ENCODE peak calls at places on chromosomes 11 and 22, in four cellular contexts. One of them, this sample, is unnamed. For H3K4me1, the result is how much of the 10 kb centered on the place peaks cover.

GRCh38 chr22:41531422-41531727 is 12.9 kb downstream of the POLR3H start:
- DNase-seq in gastrocnemius medialis: no peak
- DNase-seq in mucosa of descending colon: no peak
- DNase-seq in left ventricle myocardium inferior: no peak
- DNase-seq in this sample: no peak

GRCh38 chr11:132300283-132300682 is 929.9 kb downstream of the NTM start:
- DNase-seq in gastrocnemius medialis: no peak
- DNase-seq in mucosa of descending colon: no peak
- DNase-seq in left ventricle myocardium inferior: no peak
- DNase-seq in this sample: no peak

GRCh38 chr22:16601437-16602223 is 9.0 kb upstream of the CCT8L2 start:
- DNase-seq in gastrocnemius medialis: no peak
- DNase-seq in mucosa of descending colon: no peak
- DNase-seq in left ventricle myocardium inferior: peak
- DNase-seq in this sample: peak

GRCh38 chr11:22456993-22457748 is 119.0 kb downstream of the SLC17A6 start:
- DNase-seq in gastrocnemius medialis: no peak
- DNase-seq in mucosa of descending colon: no peak
- DNase-seq in left ventricle myocardium inferior: no peak
- DNase-seq in this sample: no peak

GRCh38 chr11:29328961-29329441 is 687.8 kb downstream of the KCNA4 start:
- DNase-seq in gastrocnemius medialis: no peak
- DNase-seq in mucosa of descending colon: peak
- DNase-seq in left ventricle myocardium inferior: no peak
- DNase-seq in this sample: no peak

GRCh38 chr11:8035225-8035846 is 45.7 kb upstream of the TUB start:
- DNase-seq in gastrocnemius medialis: no peak
- DNase-seq in mucosa of descending colon: no peak
- DNase-seq in left ventricle myocardium inferior: peak
- DNase-seq in this sample: peak

GRCh38 chr11:120024046-120024445 is 113.9 kb downstream of the TRIM29 start:
- DNase-seq in gastrocnemius medialis: no peak
- DNase-seq in mucosa of descending colon: no peak
- DNase-seq in left ventricle myocardium inferior: no peak
- DNase-seq in this sample: no peak

GRCh38 chr11:35593143-35593542 is 25.1 kb upstream of the FJX1 start:
- DNase-seq in gastrocnemius medialis: no peak
- DNase-seq in mucosa of descending colon: no peak
- DNase-seq in left ventricle myocardium inferior: no peak
- DNase-seq in this sample: no peak

GRCh38 chr11:87529486-87529885 is 491.8 kb downstream of the TMEM135 start:
- DNase-seq in gastrocnemius medialis: no peak
- DNase-seq in mucosa of descending colon: no peak
- DNase-seq in left ventricle myocardium inferior: no peak
- DNase-seq in this sample: no peak

GRCh38 chr11:132632641-132633124 is 899.6 kb downstream of the OPCML start:
- DNase-seq in gastrocnemius medialis: no peak
- DNase-seq in mucosa of descending colon: no peak
- DNase-seq in left ventricle myocardium inferior: no peak
- DNase-seq in this sample: no peak

GRCh38 chr11:9017773-9018172 is 14.0 kb upstream of the NRIP3 start:
- DNase-seq in gastrocnemius medialis: peak
- DNase-seq in mucosa of descending colon: peak
- DNase-seq in left ventricle myocardium inferior: peak
- DNase-seq in this sample: no peak

GRCh38 chr11:47215366-47215925 is 672 bp downstream of the DDB2 start:
- DNase-seq in gastrocnemius medialis: no peak
- DNase-seq in mucosa of descending colon: no peak
- DNase-seq in left ventricle myocardium inferior: no peak
- DNase-seq in this sample: no peak

GRCh38 chr11:86218125-86219081 is 26.1 kb upstream of the EED start:
- DNase-seq in gastrocnemius medialis: peak
- DNase-seq in mucosa of descending colon: peak
- DNase-seq in left ventricle myocardium inferior: peak
- DNase-seq in this sample: peak
- H3K4me3 ChIP-seq in gastrocnemius medialis: peak
- H3K4me3 ChIP-seq in mucosa of descending colon: no peak
- H3K4me3 ChIP-seq in left ventricle myocardium inferior: peak
- H3K4me3 ChIP-seq in this sample: peak

DNA sequence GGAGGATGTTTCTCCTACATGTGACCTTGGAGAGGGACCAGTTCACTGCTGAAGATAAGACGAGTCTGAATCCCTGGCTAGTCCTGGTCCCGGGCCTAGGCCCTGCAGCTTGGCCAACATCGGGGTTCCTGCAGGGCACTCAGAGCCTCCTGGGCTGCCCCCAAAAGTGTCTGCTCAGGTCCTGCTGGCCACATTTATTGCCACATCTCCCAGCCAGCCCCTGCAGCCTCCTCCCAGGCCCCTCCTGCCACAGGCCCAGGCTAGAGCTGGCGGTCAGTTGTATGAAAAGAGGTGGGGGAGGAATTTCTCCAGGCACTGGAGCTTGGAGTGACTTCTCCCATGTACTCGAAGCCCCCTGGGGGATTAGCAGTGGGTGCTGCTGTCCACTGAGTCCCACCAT is 56.5 kb upstream of the PPARA start:
- DNase-seq in gastrocnemius medialis: no peak
- DNase-seq in mucosa of descending colon: no peak
- DNase-seq in left ventricle myocardium inferior: no peak
- DNase-seq in this sample: no peak
- H3K4me1 ChIP-seq in gastrocnemius medialis: half or more
- H3K4me1 ChIP-seq in mucosa of descending colon: under half
- H3K4me1 ChIP-seq in left ventricle myocardium inferior: half or more
- H3K4me1 ChIP-seq in this sample: half or more

DNA sequence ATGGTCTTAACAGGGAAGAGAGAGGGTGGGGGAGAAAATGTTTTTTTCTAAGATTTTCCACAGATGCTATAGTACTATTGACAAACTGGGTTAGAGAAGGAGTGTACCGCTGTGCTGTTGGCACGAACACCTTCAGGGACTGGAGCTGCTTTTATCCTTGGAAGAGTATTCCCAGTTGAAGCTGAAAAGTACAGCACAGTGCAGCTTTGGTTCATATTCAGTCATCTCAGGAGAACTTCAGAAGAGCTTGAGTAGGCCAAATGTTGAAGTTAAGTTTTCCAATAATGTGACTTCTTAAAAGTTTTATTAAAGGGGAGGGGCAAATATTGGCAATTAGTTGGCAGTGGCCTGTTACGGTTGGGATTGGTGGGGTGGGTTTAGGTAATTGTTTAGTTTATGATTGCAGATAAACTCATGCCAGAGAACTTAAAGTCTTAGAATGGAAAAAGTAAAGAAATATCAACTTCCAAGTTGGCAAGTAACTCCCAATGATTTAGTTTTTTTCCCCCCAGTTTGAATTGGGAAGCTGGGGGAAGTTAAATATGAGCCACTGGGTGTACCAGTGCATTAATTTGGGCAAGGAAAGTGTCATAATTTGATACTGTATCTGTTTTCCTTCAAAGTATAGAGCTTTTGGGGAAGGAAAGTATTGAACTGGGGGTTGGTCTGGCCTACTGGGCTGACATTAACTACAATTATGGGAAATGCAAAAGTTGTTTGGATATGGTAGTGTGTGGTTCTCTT is 2.9 kb downstream of the MALAT1 start:
- DNase-seq in gastrocnemius medialis: no peak
- DNase-seq in mucosa of descending colon: no peak
- DNase-seq in left ventricle myocardium inferior: no peak
- DNase-seq in this sample: no peak
- H3K4me3 ChIP-seq in gastrocnemius medialis: peak
- H3K4me3 ChIP-seq in mucosa of descending colon: peak
- H3K4me3 ChIP-seq in left ventricle myocardium inferior: peak
- H3K4me3 ChIP-seq in this sample: peak

GRCh38 chr11:952406-953385 is 27.0 kb downstream of the AP2A2 start:
- DNase-seq in gastrocnemius medialis: no peak
- DNase-seq in mucosa of descending colon: peak
- DNase-seq in left ventricle myocardium inferior: no peak
- DNase-seq in this sample: no peak

GRCh38 chr11:955154-956049 is 29.7 kb downstream of the AP2A2 start:
- DNase-seq in gastrocnemius medialis: no peak
- DNase-seq in mucosa of descending colon: peak
- DNase-seq in left ventricle myocardium inferior: no peak
- DNase-seq in this sample: no peak

GRCh38 chr11:957201-957920 is 31.7 kb downstream of the AP2A2 start:
- DNase-seq in gastrocnemius medialis: no peak
- DNase-seq in mucosa of descending colon: no peak
- DNase-seq in left ventricle myocardium inferior: no peak
- DNase-seq in this sample: no peak

GRCh38 chr11:953513-953912 is 27.8 kb downstream of the AP2A2 start:
- DNase-seq in gastrocnemius medialis: no peak
- DNase-seq in mucosa of descending colon: no peak
- DNase-seq in left ventricle myocardium inferior: no peak
- DNase-seq in this sample: no peak

DNA sequence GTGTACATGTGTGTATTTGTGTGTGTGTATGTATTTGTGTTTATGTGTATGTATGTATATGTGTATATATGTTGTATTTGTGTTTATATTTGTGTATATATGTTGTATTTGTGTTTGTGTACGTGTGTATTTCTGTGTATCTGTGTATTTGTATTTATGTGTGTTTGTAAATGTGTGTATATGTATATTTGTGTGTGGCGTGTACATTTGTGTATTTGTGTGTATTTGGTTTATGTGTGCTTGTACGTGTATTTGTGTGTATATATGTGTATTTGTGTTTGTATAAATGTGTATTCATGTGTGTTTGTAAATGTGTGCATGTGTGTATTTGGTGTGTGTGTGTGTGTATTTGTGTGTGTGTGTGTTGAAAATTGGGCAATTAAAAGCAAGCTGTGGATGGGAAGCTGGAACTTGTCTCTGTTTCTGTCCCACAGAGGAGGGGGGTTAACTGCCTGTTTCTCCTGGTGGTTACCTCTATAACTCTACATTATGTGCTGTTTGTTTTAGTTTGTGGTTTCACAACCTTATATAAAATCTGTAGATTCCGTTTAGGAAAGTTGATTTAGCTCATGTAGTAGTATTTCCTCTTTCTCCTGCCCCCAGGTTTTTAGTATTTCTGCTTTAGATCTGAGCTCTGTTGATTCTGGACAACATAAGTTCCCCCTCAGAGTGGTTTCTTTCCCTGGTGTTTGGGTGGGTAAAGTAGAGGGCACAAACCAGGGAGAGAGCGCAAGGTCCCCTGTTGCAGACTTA is 28.9 kb downstream of the AP2A2 start:
- DNase-seq in gastrocnemius medialis: no peak
- DNase-seq in mucosa of descending colon: no peak
- DNase-seq in left ventricle myocardium inferior: no peak
- DNase-seq in this sample: no peak
- H3K4me1 ChIP-seq in gastrocnemius medialis: under half
- H3K4me1 ChIP-seq in mucosa of descending colon: under half
- H3K4me1 ChIP-seq in left ventricle myocardium inferior: under half
- H3K4me1 ChIP-seq in this sample: under half

GRCh38 chr11:66327171-66328035 is 8.8 kb downstream of the RIN1 start:
- DNase-seq in gastrocnemius medialis: no peak
- DNase-seq in mucosa of descending colon: no peak
- DNase-seq in left ventricle myocardium inferior: no peak
- DNase-seq in this sample: no peak
- H3K4me3 ChIP-seq in gastrocnemius medialis: no peak
- H3K4me3 ChIP-seq in mucosa of descending colon: no peak
- H3K4me3 ChIP-seq in left ventricle myocardium inferior: peak
- H3K4me3 ChIP-seq in this sample: no peak

GRCh38 chr22:19981171-19981960 is 35.3 kb downstream of the ARVCF start:
- DNase-seq in gastrocnemius medialis: no peak
- DNase-seq in mucosa of descending colon: no peak
- DNase-seq in left ventricle myocardium inferior: no peak
- DNase-seq in this sample: peak
- H3K4me1 ChIP-seq in gastrocnemius medialis: under half
- H3K4me1 ChIP-seq in mucosa of descending colon: under half
- H3K4me1 ChIP-seq in left ventricle myocardium inferior: under half
- H3K4me1 ChIP-seq in this sample: under half

DNA sequence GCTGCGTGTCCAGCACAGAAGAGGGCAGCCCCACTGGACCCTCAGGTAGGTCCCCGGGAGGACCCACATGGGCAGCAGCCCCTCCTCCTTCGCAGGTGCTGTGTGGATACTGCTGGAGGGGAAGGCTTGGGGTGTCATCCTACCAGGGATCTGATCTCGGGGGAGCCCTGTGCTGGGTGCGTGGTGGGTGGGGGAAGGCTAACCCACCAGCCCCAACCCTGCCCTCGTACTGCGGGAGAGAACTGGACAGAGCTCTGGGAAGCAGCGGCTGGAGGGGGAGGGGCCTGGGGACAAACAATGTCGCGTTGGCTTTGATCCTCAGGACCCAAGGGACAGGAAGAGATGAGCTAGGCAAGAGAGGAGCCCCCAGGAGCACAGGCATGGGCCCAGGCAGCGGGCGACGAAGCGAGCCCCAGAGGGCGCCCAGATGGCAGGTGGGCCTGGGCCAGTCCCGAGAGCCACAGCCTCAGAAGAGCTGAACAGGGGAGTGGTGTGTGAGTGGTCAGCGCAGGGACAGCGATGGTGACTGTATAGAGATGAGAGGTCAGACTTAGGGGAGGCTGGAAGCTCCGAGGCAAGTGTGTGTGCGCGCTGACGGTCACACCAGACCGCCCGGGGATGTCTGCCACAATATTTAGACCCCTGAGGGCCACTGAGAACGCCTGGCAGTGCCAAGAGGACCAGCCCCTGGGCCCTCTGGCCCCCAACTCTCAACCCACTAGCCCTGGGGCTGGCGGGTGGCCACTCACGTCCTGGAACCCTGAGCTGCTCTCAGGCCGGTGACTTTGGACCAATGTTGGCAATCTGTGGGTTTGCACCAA is 1.4 kb upstream of the PIM3 start:
- DNase-seq in gastrocnemius medialis: no peak
- DNase-seq in mucosa of descending colon: no peak
- DNase-seq in left ventricle myocardium inferior: peak
- DNase-seq in this sample: peak
- H3K4me3 ChIP-seq in gastrocnemius medialis: peak
- H3K4me3 ChIP-seq in mucosa of descending colon: no peak
- H3K4me3 ChIP-seq in left ventricle myocardium inferior: peak
- H3K4me3 ChIP-seq in this sample: peak

This sample was measured in spleen.